ENCODE peak calls at places on chromosome 13, in ten cellular contexts. F is A673, A is brain microvascular endothelial cell, C is heart right ventricle, P is small intestine, G is astrocyte, U is IMR-90, R is pancreas, Z is heart left ventricle, K is aorta. Q is an unnamed sample. For H3K36me3, the result is how much of the 10 kb centered on the place peaks cover.

GRCh38 chr13:72651196-72651595 is 76.2 kb downstream of the MZT1 start:
- DNase-seq in F (peak), A (peak), C (no peak), P (peak), G (no peak), U (no peak), R (no peak), Z (no peak), K (no peak), Q (peak)

GRCh38 chr13:45798851-45799250 is 52.7 kb downstream of the SIAH3 start:
- DNase-seq in F (no peak), A (no peak), C (no peak), P (no peak), G (no peak), U (no peak), R (no peak), Z (no peak), K (no peak), Q (no peak)

GRCh38 chr13:52010890-52011689 is at the start of gene ATP7B:
- DNase-seq in F (peak), A (no peak), C (peak), P (peak), G (no peak), U (no peak), R (no peak), Z (no peak), K (no peak), Q (peak)

GRCh38 chr13:35518337-35518736 is 41.8 kb upstream of the MAB21L1 start:
- DNase-seq in F (peak), A (no peak), C (no peak), P (no peak), G (no peak), U (no peak), R (no peak), Z (no peak), K (no peak), Q (no peak)

GRCh38 chr13:78029891-78030290 is 111.3 kb upstream of the EDNRB start:
- DNase-seq in F (no peak), A (no peak), C (no peak), P (no peak), G (no peak), U (no peak), R (no peak), Z (no peak), K (no peak), Q (no peak)

GRCh38 chr13:60230593-60230992 is 66.9 kb upstream of the DIAPH3 start:
- DNase-seq in F (no peak), A (peak), C (no peak), P (no peak), G (peak), U (peak), R (no peak), Z (no peak), K (no peak), Q (peak)

GRCh38 chr13:74129500-74130144 is 4.6 kb downstream of the KLF12 start:
- DNase-seq in F (peak), A (no peak), C (peak), P (peak), G (no peak), U (no peak), R (no peak), Z (peak), K (no peak), Q (peak)

GRCh38 chr13:91278888-91279287 is 68.6 kb upstream of the MIR17HG start:
- DNase-seq in F (no peak), A (no peak), C (no peak), P (no peak), G (no peak), U (no peak), R (no peak), Z (no peak), K (no peak), Q (no peak)

GRCh38 chr13:51804295-51805172 is 571 bp upstream of the DHRS12 start:
- DNase-seq in F (no peak), A (no peak), C (peak), P (no peak), G (no peak), U (no peak), R (peak), Z (peak), K (no peak), Q (peak)

GRCh38 chr13:48979892-48980291 is 4.2 kb downstream of the FNDC3A start:
- DNase-seq in F (no peak), A (no peak), C (no peak), P (no peak), G (no peak), U (no peak), R (no peak), Z (no peak), K (no peak), Q (no peak)

GRCh38 chr13:66714795-66715194 is 515.3 kb downstream of the PCDH9 start:
- DNase-seq in F (no peak), A (no peak), C (no peak), P (no peak), G (no peak), U (no peak), R (no peak), Z (no peak), K (no peak), Q (no peak)

GRCh38 chr13:31167490-31167889 is 5.8 kb upstream of the HSPH1 start:
- DNase-seq in F (no peak), A (no peak), C (no peak), P (no peak), G (no peak), U (peak), R (no peak), Z (no peak), K (no peak), Q (no peak)

GRCh38 chr13:113542751-113543424 is 41.7 kb upstream of the TFDP1 start:
- DNase-seq in F (no peak), A (no peak), C (no peak), P (no peak), G (no peak), U (no peak), R (no peak), Z (no peak), K (peak), Q (no peak)

GRCh38 chr13:45861352-45861751 is 9.8 kb upstream of the SIAH3 start:
- DNase-seq in F (no peak), A (no peak), C (no peak), P (no peak), G (no peak), U (peak), R (no peak), Z (no peak), K (no peak), Q (no peak)

GRCh38 chr13:109058071-109058470 is 428.7 kb downstream of the MYO16 start:
- DNase-seq in F (no peak), A (no peak), C (no peak), P (no peak), G (no peak), U (no peak), R (no peak), Z (no peak), K (no peak), Q (no peak)

GRCh38 chr13:91361755-91362271 is 14.3 kb downstream of the MIR17HG start:
- DNase-seq in F (no peak), A (no peak), C (no peak), P (no peak), G (no peak), U (no peak), R (no peak), Z (no peak), K (no peak), Q (no peak)

GRCh38 chr13:97274782-97275252 is 52.7 kb downstream of the MBNL2 start:
- DNase-seq in F (peak), A (no peak), C (no peak), P (peak), G (peak), U (peak), R (no peak), Z (no peak), K (no peak), Q (peak)

GRCh38 chr13:49560270-49561063 is 24.9 kb downstream of the RCBTB1 start:
- DNase-seq in F (peak), A (peak), C (no peak), P (peak), G (no peak), U (peak), R (peak), Z (no peak), K (no peak), Q (peak)

GRCh38 chr13:112821340-112822055 is 131.7 kb downstream of the ATP11A start:
- DNase-seq in F (no peak), A (no peak), C (no peak), P (no peak), G (no peak), U (peak), R (no peak), Z (no peak), K (no peak), Q (no peak)

GRCh38 chr13:30618186-30618937 is 642 bp downstream of the USPL1 start:
- DNase-seq in F (no peak), A (no peak), C (peak), P (peak), G (no peak), U (no peak), R (no peak), Z (no peak), K (no peak), Q (no peak)

GRCh38 chr13:48596128-48596429 is 57.6 kb upstream of the CYSLTR2 start:
- DNase-seq in F (no peak), A (no peak), C (no peak), P (no peak), G (no peak), U (no peak), R (peak), Z (no peak), K (no peak), Q (no peak)

GRCh38 chr13:29884671-29885424 is 34.4 kb upstream of the UBL3 start:
- DNase-seq in F (peak), A (no peak), C (no peak), P (no peak), G (peak), U (peak), R (no peak), Z (no peak), K (no peak), Q (no peak)

GRCh38 chr13:25709088-25709487 is 337.3 kb downstream of the ATP8A2 start:
- DNase-seq in F (no peak), A (no peak), C (no peak), P (no peak), G (no peak), U (no peak), R (no peak), Z (no peak), K (no peak), Q (no peak)

GRCh38 chr13:24995225-24995804 is 100.6 kb upstream of the PABPC3 start:
- DNase-seq in F (peak), A (peak), C (peak), P (peak), G (peak), U (peak), R (peak), Z (no peak), K (no peak), Q (peak)

GRCh38 chr13:38350114-38350617 is 515 bp downstream of the UFM1 start:
- DNase-seq in F (no peak), A (peak), C (peak), P (peak), G (peak), U (peak), R (peak), Z (peak), K (peak), Q (peak)

GRCh38 chr13:40457844-40458243 is 208.6 kb downstream of the FOXO1 start:
- DNase-seq in F (no peak), A (no peak), C (no peak), P (no peak), G (no peak), U (no peak), R (no peak), Z (no peak), K (no peak), Q (no peak)

GRCh38 chr13:109914111-109914510 is 127.7 kb upstream of the IRS2 start:
- DNase-seq in F (no peak), A (no peak), C (no peak), P (no peak), G (no peak), U (no peak), R (no peak), Z (no peak), K (no peak), Q (no peak)

GRCh38 chr13:49569993-49570689 is 15.2 kb downstream of the RCBTB1 start:
- DNase-seq in F (no peak), A (no peak), C (no peak), P (no peak), G (peak), U (no peak), R (no peak), Z (no peak), K (no peak), Q (peak)

GRCh38 chr13:47598340-47598911 is 402.6 kb downstream of the SUCLA2 start:
- DNase-seq in F (peak), A (no peak), C (no peak), P (no peak), G (no peak), U (peak), R (no peak), Z (no peak), K (no peak), Q (peak)

GRCh38 chr13:80131204-80131603 is 209.7 kb downstream of the SPRY2 start:
- DNase-seq in F (peak), A (peak), C (peak), P (peak), G (peak), U (peak), R (peak), Z (peak), K (peak), Q (peak)

GRCh38 chr13:30058429-30058828 is 208.0 kb upstream of the UBL3 start:
- DNase-seq in F (no peak), A (no peak), C (no peak), P (no peak), G (no peak), U (no peak), R (no peak), Z (no peak), K (no peak), Q (peak)

GRCh38 chr13:30222253-30222652 is 85.1 kb downstream of the KATNAL1 start:
- DNase-seq in F (no peak), A (peak), C (no peak), P (no peak), G (no peak), U (peak), R (no peak), Z (no peak), K (no peak), Q (no peak)

GRCh38 chr13:109381546-109382180 is 404.7 kb downstream of the IRS2 start:
- DNase-seq in F (no peak), A (peak), C (no peak), P (no peak), G (peak), U (peak), R (no peak), Z (no peak), K (no peak), Q (peak)

GRCh38 chr13:68174905-68175304 is 944.8 kb upstream of the PCDH9 start:
- DNase-seq in F (no peak), A (no peak), C (no peak), P (no peak), G (no peak), U (no peak), R (no peak), Z (no peak), K (no peak), Q (no peak)

GRCh38 chr13:113792821-113793717 is 34.0 kb downstream of the TMEM255B start:
- DNase-seq in F (no peak), A (no peak), C (no peak), P (no peak), G (no peak), U (no peak), R (no peak), Z (no peak), K (peak), Q (no peak)

GRCh38 chr13:114118086-114118762 is 14.2 kb downstream of the RASA3 start:
- DNase-seq in F (no peak), A (peak), C (no peak), P (no peak), G (peak), U (no peak), R (no peak), Z (peak), K (peak), Q (no peak)

GRCh38 chr13:48653074-48654054 is at the start of gene CYSLTR2:
- DNase-seq in F (peak), A (peak), C (peak), P (peak), G (peak), U (peak), R (no peak), Z (no peak), K (no peak), Q (peak)

GRCh38 chr13:61286148-61286745 is 129.4 kb downstream of the PCDH20 start:
- DNase-seq in F (peak), A (no peak), C (no peak), P (peak), G (no peak), U (no peak), R (no peak), Z (no peak), K (no peak), Q (no peak)

GRCh38 chr13:24822640-24823039 is 58.7 kb downstream of the RNF17 start:
- DNase-seq in F (no peak), A (no peak), C (no peak), P (no peak), G (no peak), U (no peak), R (no peak), Z (no peak), K (no peak), Q (no peak)

DNA sequence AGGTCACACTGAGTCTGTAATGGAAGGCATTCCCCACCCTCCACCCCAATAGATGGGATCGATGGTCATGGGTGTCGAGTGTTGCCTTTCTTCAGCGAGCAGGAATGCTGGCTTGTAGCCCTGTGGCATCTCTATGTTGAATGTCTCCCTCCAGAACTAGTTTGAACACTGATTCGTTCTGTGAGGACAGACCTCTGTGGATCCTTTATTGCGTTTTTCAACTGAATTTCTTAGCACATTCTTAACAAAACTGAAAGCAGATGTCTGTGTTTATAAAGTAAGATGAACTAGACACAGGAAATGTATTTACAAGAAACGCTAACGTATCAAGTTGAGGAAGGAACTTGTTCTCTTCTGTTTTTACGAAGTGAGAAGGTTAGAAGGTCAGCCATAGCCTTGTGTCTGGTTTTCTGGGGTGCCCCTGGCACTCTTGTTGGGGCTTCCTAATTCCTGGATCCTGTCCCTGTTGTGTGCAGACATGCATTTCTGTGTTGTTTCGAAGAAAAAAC is 36.8 kb upstream of the TM9SF2 start:
- DNase-seq in F (no peak), A (no peak), C (no peak), P (peak), G (no peak), U (peak), R (no peak), Z (no peak), K (no peak), Q (no peak)
- H3K4me3 ChIP-seq in F (no peak), A (no peak), C (no peak), P (no peak), G (no peak), U (peak), R (no peak), Z (no peak), K (no peak), Q (no peak)

GRCh38 chr13:19650742-19651141 is 17.3 kb downstream of the MPHOSPH8 start:
- DNase-seq in F (no peak), A (no peak), C (no peak), P (no peak), G (no peak), U (no peak), R (no peak), Z (no peak), K (no peak), Q (no peak)
- H3K36me3 ChIP-seq in F (under half), A (under half), C (half or more), P (under half), G (under half), U (under half), R (under half), Z (half or more), K (under half), Q (under half)

GRCh38 chr13:75871059-75871458 is 234.9 kb downstream of the LMO7 start:
- DNase-seq in F (no peak), A (no peak), C (no peak), P (no peak), G (no peak), U (no peak), R (no peak), Z (no peak), K (no peak), Q (no peak)

GRCh38 chr13:75870397-75870801 is 234.3 kb downstream of the LMO7 start:
- DNase-seq in F (peak), A (no peak), C (no peak), P (peak), G (no peak), U (peak), R (no peak), Z (no peak), K (no peak), Q (peak)

GRCh38 chr13:75872970-75873369 is 236.8 kb downstream of the LMO7 start:
- DNase-seq in F (no peak), A (no peak), C (no peak), P (no peak), G (no peak), U (no peak), R (no peak), Z (no peak), K (no peak), Q (no peak)

GRCh38 chr13:75867718-75868117 is 231.6 kb downstream of the LMO7 start:
- DNase-seq in F (no peak), A (no peak), C (no peak), P (no peak), G (no peak), U (no peak), R (no peak), Z (no peak), K (no peak), Q (no peak)

DNA sequence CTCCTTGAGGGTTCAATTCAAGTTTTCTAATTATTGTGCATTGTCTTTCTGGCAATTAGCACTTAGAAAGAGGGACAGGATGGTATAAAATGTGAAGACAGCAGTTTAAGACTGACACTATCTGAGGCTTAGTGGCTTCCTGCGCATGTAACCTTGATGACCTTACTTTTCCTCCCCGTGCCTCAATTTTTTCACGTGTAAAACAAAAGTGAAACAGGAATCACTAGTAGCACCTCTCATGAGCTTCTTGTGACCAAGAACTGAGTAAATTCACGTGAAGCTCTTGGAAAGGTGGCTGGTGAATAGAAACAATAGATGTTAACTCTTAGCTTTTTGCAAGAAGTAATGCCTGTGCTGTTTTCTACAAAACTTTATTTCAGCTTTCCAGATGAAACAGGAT is 233.9 kb downstream of the LMO7 start:
- DNase-seq in F (no peak), A (no peak), C (no peak), P (peak), G (no peak), U (no peak), R (no peak), Z (no peak), K (no peak), Q (no peak)
- H3K4me3 ChIP-seq in F (no peak), A (no peak), C (peak), P (no peak), G (no peak), U (no peak), R (no peak), Z (no peak), K (no peak), Q (no peak)

GRCh38 chr13:27559714-27560113 is 60.6 kb downstream of the LNX2 start:
- DNase-seq in F (no peak), A (no peak), C (no peak), P (no peak), G (no peak), U (no peak), R (no peak), Z (no peak), K (no peak), Q (no peak)

GRCh38 chr13:27565818-27566217 is 54.5 kb downstream of the LNX2 start:
- DNase-seq in F (no peak), A (no peak), C (no peak), P (no peak), G (no peak), U (no peak), R (no peak), Z (no peak), K (no peak), Q (no peak)

DNA sequence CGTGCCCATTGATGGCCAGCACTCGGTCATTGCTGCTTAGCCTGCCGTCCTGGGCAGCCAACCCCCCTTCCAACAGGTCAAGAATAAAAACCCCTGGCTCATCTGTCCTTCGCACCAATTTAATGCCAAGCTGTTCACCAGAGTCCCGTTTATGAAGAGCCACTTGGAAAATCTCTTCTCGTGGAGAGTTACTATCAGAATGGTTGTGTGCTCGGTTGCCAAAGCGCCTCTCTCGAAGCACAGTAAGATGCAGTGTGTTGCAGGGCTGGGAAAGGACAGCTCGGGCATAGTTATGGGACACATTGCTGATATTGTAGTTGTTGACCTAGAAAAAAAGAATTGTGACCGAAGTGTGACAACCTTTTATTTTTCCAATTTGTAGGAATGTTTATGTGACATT is 57.9 kb downstream of the LNX2 start:
- DNase-seq in F (no peak), A (no peak), C (peak), P (no peak), G (no peak), U (no peak), R (no peak), Z (peak), K (no peak), Q (no peak)
- H3K36me3 ChIP-seq in F (under half), A (under half), C (half or more), P (under half), G (under half), U (under half), R (half or more), Z (half or more), K (under half), Q (under half)

GRCh38 chr13:44305216-44305615 is 68.4 kb upstream of the SERP2 start:
- DNase-seq in F (no peak), A (no peak), C (no peak), P (no peak), G (no peak), U (no peak), R (no peak), Z (no peak), K (no peak), Q (no peak)
- H3K4me3 ChIP-seq in F (no peak), A (no peak), C (no peak), P (no peak), G (no peak), U (no peak), R (no peak), Z (no peak), K (no peak), Q (no peak)

Q was measured in fibroblast of lung.